ENCODE peak calls at places on chromosome 21, in four cellular contexts. D is mammary epithelial cell, S is body of pancreas, Q is lung. L is an unnamed sample.

GRCh38 chr21:37628362-37628761 is 261.8 kb downstream of the DYRK1A start:
- DNase-seq in S (no peak), D (no peak), Q (no peak), L (no peak)

GRCh38 chr21:37974081-37974480 is 57.8 kb upstream of the KCNJ6 start:
- DNase-seq in D (peak), S (no peak), Q (no peak), L (no peak)

GRCh38 chr21:41786521-41786987 is 19.7 kb upstream of the RIPK4 start:
- DNase-seq in S (no peak), Q (no peak), D (peak), L (no peak)

GRCh38 chr21:14366998-14367397 is 15.9 kb downstream of the HSPA13 start:
- DNase-seq in S (no peak), D (no peak), Q (no peak), L (no peak)

GRCh38 chr21:8989883-8990325 is 1531.5 kb upstream of the TPTE start:
- DNase-seq in D (no peak), S (no peak), Q (no peak), L (no peak)

GRCh38 chr21:31752352-31752751 is 20.4 kb upstream of the SCAF4 start:
- DNase-seq in S (no peak), D (peak), Q (no peak), L (no peak)

GRCh38 chr21:42568834-42569731 is 55.4 kb downstream of the SLC37A1 start:
- DNase-seq in S (peak), Q (no peak), D (no peak), L (no peak)

GRCh38 chr21:31905444-31906400 is 32.9 kb downstream of the HUNK start:
- DNase-seq in Q (no peak), S (no peak), D (no peak), L (no peak)

GRCh38 chr21:46425566-46425965 is 33.1 kb upstream of the DIP2A start:
- DNase-seq in S (no peak), Q (no peak), D (no peak), L (no peak)

GRCh38 chr21:37658121-37658993 is 257.9 kb downstream of the KCNJ6 start:
- DNase-seq in S (no peak), Q (no peak), D (no peak), L (no peak)

GRCh38 chr21:26137379-26138060 is 33.0 kb downstream of the APP start:
- DNase-seq in Q (no peak), S (no peak), D (no peak), L (no peak)

GRCh38 chr21:26842976-26843911 is 2.0 kb downstream of the ADAMTS1 start:
- DNase-seq in D (peak), Q (peak), S (peak), L (peak)

GRCh38 chr21:42193131-42193671 is 25.7 kb upstream of the ABCG1 start:
- DNase-seq in D (peak), S (no peak), Q (peak), L (no peak)

GRCh38 chr21:32482565-32483292 is 70.2 kb downstream of the EVA1C start:
- DNase-seq in Q (no peak), D (no peak), S (no peak), L (no peak)

GRCh38 chr21:35648512-35648911 is 411.8 kb downstream of the SETD4 start:
- DNase-seq in S (peak), Q (no peak), D (no peak), L (no peak)
- TF ChIP-seq CTCF in S (no peak), Q (no peak), D (no peak), L (no peak)

DNA sequence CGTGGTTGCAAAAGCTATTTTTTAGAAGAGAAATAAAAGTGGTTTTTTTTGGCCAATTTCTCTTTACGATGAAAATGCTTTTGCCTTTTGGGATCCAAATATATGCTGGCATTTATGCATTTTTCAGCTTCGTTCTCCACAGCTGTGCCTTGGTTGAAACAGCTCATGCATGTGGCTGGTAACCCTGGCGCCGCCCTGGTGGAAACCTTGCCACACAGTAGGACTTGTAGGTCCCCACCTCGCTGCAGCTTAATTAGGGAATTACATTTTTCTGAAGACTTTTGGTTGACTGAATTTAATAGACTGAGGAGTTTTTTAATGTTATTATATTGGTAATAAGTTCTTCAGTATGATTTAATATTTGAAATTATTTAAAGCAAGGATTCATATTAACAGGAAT is 12.7 kb upstream of the PCP4 start:
- DNase-seq in Q (no peak), D (no peak), S (no peak), L (no peak)
- TF ChIP-seq CTCF in Q (no peak), D (no peak), S (no peak), L (no peak)

GRCh38 chr21:17146426-17146825 is 366.4 kb upstream of the CXADR start:
- DNase-seq in D (no peak), S (no peak), Q (no peak), L (no peak)
- TF ChIP-seq CTCF in D (no peak), S (no peak), Q (no peak), L (no peak)

DNA sequence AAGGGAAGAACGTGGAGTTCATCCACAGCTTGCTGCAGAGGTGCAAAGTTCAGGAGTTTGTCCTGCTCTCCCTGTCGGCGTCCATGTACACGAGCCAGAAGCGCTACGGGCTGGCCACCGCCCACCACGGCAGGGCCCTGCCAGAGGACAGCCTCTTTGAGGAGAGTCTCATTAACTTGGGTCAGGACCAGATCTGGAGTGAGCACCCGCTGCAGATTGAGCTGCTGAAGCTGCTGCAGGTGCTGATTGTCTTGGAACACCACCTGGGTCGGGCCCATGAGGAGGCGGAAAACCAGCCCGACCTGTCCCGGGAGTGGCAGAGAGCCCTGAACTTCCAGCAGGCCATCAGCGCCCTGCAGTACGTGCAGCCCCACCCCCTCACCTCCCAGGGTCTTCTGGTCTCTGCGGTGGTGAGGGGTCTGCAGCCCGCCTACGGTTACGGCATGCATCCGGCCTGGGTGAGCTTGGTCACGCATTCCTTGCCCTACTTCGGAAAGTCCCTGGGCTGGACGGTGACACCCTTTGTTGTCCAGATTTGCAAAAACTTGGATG is 73.8 kb upstream of the MORC3 start:
- DNase-seq in D (no peak), Q (peak), S (peak), L (no peak)
- TF ChIP-seq CTCF in D (no peak), Q (no peak), S (no peak), L (no peak)

DNA sequence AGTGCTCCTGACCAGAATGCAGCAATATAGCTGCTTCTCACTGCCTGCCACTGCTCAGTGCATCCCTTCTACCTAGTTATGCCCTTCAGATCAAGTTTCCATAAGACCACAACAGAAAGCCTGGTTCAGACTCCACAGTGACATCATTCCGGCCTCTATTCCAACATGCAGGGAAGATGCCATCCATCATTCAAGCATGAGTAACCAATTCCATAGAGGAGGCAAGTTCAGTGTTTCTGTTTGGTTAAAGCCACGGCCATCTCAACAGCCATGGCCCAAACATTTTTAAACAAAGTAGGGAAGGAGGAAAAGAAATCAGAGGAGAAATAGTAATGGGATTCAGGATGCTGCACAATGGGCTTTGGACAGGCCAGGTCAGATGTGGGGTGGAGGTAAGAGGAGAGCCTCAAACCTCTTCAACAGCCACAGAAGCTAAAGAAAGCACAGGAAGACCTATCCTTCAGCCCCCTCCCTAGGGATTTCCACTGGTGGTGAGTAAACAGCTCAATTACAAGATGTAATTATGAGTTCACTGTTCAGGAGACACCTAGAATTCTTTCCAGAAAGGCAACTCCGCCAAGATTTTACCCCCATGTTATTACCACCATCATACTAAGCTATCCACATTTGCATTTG is 484.9 kb downstream of the SETD4 start:
- DNase-seq in D (peak), S (no peak), Q (no peak), L (no peak)
- TF ChIP-seq CTCF in D (no peak), S (no peak), Q (no peak), L (no peak)

GRCh38 chr21:44929799-44930542 is 9.3 kb upstream of the ITGB2 start:
- DNase-seq in S (no peak), Q (no peak), D (no peak), L (no peak)
- TF ChIP-seq CTCF in S (no peak), Q (no peak), D (no peak), L (no peak)

DNA sequence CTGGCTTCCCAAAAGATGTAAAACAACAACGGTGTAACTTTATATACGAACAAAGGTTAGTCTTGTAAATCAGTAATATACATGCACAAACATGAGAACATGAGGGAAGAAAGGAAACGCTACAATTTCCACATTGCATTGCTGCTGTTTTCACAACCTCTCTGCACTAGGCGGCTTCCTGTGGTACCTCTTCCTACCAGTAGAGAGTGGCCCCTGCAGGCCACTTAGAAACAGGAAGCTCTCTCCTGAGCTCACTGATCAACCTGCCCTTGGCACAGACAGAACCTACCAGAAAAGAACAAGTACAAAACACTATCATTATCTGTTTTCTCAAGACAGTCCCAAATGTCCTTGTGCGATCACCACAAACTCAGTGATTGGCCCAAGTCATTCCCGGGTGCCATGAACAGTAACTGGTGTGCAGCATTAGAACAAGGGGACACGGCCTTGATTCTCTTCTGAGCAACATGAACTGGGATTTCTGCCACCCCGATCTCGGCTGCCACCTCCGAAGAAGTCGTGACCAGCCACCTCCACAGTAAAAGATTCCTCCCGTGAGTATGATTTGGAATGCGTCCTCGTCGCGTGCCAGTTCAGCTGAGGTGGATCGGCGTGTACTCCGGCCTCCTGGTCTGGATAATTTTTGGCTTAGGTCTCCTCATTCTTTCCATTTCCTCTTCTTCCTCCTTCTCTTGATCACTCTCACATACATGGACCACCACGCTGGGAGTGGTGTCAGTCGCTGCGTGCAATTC is 5.7 kb upstream of the KCNE1 start:
- DNase-seq in Q (no peak), S (no peak), D (no peak), L (no peak)
- TF ChIP-seq CTCF in Q (no peak), S (peak), D (peak), L (no peak)

GRCh38 chr21:16085436-16085835 is 355.7 kb downstream of the USP25 start:
- DNase-seq in D (no peak), Q (no peak), S (no peak), L (no peak)

GRCh38 chr21:16081304-16081703 is 351.5 kb downstream of the USP25 start:
- DNase-seq in S (no peak), Q (no peak), D (no peak), L (no peak)

GRCh38 chr21:16079830-16080229 is 350.0 kb downstream of the USP25 start:
- DNase-seq in Q (no peak), D (peak), S (no peak), L (no peak)

GRCh38 chr21:16084776-16085364 is 355.1 kb downstream of the USP25 start:
- DNase-seq in D (no peak), Q (no peak), S (no peak), L (no peak)

DNA sequence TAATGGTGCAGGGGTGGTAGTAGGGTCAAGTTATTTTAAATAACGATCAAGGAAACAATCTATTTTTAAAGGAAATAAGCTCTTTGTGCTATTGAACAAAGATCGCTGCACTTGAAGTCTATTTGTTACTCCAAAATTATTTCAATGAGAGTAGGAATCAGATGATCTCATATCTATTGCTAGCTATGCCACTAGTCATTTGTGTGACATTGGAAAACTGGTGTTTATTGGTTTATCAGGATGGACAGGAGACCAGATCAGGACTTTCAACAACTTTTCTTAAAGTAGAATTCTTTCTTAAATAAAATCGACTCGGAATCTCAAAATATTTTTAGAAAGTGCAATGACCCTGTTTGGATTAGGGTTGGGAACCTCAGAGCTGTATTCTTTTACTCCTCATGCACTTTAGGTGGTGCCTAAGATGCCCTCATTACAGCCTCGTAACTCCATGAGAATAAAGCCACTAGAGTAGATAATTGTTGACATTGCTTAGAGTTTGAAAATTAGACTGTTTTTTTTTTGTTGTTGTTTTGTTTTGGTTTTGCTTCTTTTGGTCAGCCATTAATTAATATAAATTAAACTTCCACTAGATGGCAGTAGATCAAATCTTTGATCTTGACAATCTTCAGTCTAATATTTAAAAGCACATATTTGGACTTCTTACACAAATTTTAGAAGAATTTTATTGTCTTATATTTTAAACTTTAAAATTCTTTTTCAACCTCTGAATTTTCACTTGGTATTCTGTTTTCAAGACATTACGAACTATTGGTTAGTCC is 352.4 kb downstream of the USP25 start:
- DNase-seq in Q (no peak), S (no peak), D (no peak), L (no peak)
- TF ChIP-seq CTCF in Q (no peak), S (peak), D (peak), L (no peak)

GRCh38 chr21:28016571-28016970 is 976.1 kb downstream of the LTN1 start:
- DNase-seq in D (no peak), S (no peak), Q (no peak), L (no peak)

GRCh38 chr21:28018213-28018612 is 974.5 kb downstream of the LTN1 start:
- DNase-seq in D (no peak), Q (no peak), S (no peak), L (no peak)

DNA sequence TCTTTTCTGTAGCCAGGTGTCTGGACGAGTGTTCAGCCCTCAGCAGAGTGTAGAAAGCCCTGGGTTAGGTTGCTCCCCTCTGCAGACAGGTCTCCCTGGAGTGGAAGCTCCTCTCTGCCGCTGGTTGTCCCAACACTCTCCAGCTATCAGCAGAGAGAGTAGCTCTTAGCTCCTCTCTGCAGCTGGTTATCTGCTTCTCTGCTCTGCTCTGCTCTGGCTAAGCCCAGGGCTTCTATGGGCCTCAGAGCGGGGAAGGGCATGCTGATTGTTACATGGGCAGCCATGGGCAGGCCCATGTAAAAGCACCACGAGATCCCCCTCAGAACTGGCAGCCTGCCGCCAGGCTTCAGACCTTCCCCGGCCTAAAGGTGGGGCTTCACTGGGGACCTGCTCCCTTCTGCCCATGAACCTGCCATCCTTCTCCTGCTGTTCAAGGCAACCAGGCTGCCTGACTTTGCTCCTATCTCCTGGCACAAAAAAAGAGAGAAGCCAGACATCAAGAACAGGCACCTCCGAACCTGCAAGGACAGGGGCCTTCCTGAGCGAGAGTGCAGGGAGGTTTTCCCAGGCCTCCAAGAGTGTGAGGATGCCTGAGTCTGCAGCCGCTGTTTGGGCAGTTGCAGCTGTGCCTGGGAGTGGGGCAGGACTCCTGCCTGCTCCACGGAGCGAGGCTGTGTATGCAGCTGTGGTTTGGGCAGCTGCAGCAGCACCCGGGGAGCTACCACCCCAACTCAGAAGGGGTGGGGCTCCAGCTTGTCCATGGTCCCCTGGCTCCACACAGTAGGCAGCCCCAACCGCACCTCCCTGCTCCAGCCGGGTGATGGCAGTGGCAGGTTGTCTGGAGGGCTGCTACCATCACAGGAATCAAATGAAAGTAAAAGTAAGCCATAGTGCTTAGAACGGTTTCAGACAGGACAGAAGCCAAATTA is 973.7 kb downstream of the LTN1 start:
- DNase-seq in D (no peak), Q (no peak), S (peak), L (no peak)
- TF ChIP-seq CTCF in D (no peak), Q (no peak), S (peak), L (no peak)

GRCh38 chr21:39024538-39024937 is 158.7 kb downstream of the PSMG1 start:
- DNase-seq in Q (no peak), S (no peak), D (no peak), L (no peak)

GRCh38 chr21:39025198-39025597 is 158.1 kb downstream of the PSMG1 start:
- DNase-seq in Q (no peak), D (no peak), S (no peak), L (no peak)

GRCh38 chr21:39021475-39021832 is 161.8 kb downstream of the PSMG1 start:
- DNase-seq in S (no peak), D (no peak), Q (no peak), L (no peak)

GRCh38 chr21:39022035-39022900 is 161.0 kb downstream of the PSMG1 start:
- DNase-seq in D (no peak), S (no peak), Q (no peak), L (no peak)

GRCh38 chr21:39022901-39023693 is 160.2 kb downstream of the PSMG1 start:
- DNase-seq in Q (peak), S (peak), D (no peak), L (no peak)
- TF ChIP-seq CTCF in Q (no peak), S (peak), D (peak), L (no peak)